ENCODE peak calls at places on chromosomes 4 and X, in five cellular contexts. R is endothelial cell of umbilical vein, Q is fibroblast of lung, M is MM.1S, B is bronchial epithelial cell. P is an unnamed sample.

GRCh38 chr4:57080781-57081650 is 29.2 kb downstream of the IGFBP7 start:
- DNase-seq in R (peak), Q (peak), M (no peak), B (peak), P (no peak)

GRCh38 chr4:24054910-24055309 is 165.1 kb upstream of the PPARGC1A start:
- DNase-seq in R (no peak), Q (no peak), M (no peak), B (peak), P (no peak)

GRCh38 chrX:17473021-17473420 is 98.0 kb downstream of the NHS start:
- DNase-seq in R (no peak), Q (no peak), M (no peak), B (no peak), P (no peak)

GRCh38 chrX:47452112-47452511 is 30.9 kb downstream of the ZNF41 start:
- DNase-seq in R (no peak), Q (no peak), M (no peak), B (no peak), P (no peak)

GRCh38 chr4:53015681-53016080 is 153.6 kb downstream of the RASL11B start:
- DNase-seq in R (peak), Q (peak), M (no peak), B (peak), P (no peak)

GRCh38 chr4:146545102-146545501 is 23.4 kb upstream of the SLC10A7 start:
- DNase-seq in R (peak), Q (peak), M (peak), B (peak), P (peak)

GRCh38 chr4:139472761-139473335 is 18.9 kb downstream of the RAB33B start:
- DNase-seq in R (no peak), Q (no peak), M (no peak), B (no peak), P (no peak)

GRCh38 chrX:74613350-74614192 is 853 bp downstream of the RLIM start:
- DNase-seq in R (peak), Q (peak), M (no peak), B (peak), P (no peak)

GRCh38 chr4:2079926-2080325 is 20.8 kb downstream of the NAT8L start:
- DNase-seq in R (no peak), Q (no peak), M (no peak), B (no peak), P (peak)

GRCh38 chrX:136210243-136210642 is 41.0 kb downstream of the MAP7D3 start:
- DNase-seq in R (no peak), Q (no peak), M (no peak), B (no peak), P (no peak)

GRCh38 chrX:23792861-23793553 is 10.0 kb downstream of the SAT1 start:
- DNase-seq in R (peak), Q (no peak), M (no peak), B (no peak), P (no peak)

GRCh38 chr4:26568446-26568994 is 15.4 kb upstream of the TBC1D19 start:
- DNase-seq in R (peak), Q (peak), M (no peak), B (peak), P (no peak)

GRCh38 chr4:109912706-109913621 is at the start of gene EGF:
- DNase-seq in R (no peak), Q (peak), M (no peak), B (peak), P (no peak)

GRCh38 chr4:88456757-88457306 is at the start of gene HERC5:
- DNase-seq in R (peak), Q (peak), M (peak), B (peak), P (peak)

GRCh38 chrX:40209951-40210617 is 112.3 kb upstream of the BCOR start:
- DNase-seq in R (no peak), Q (peak), M (no peak), B (peak), P (no peak)

GRCh38 chr4:6193399-6193798 is 7.0 kb downstream of the JAKMIP1 start:
- DNase-seq in R (no peak), Q (no peak), M (no peak), B (no peak), P (no peak)
- TF ChIP-seq CTCF in R (no peak), Q (no peak), M (no peak), B (no peak), P (no peak)

GRCh38 chrX:139831689-139832456 is 101.0 kb downstream of the ATP11C start:
- DNase-seq in R (peak), Q (peak), M (peak), B (peak), P (no peak)
- TF ChIP-seq CTCF in R (no peak), Q (no peak), M (no peak), B (no peak), P (no peak)

GRCh38 chrX:54745676-54746075 is 52.4 kb downstream of the ITIH6 start:
- DNase-seq in R (no peak), Q (no peak), M (no peak), B (no peak), P (no peak)

GRCh38 chrX:54748626-54749025 is 49.4 kb downstream of the ITIH6 start:
- DNase-seq in R (no peak), Q (no peak), M (no peak), B (no peak), P (no peak)

GRCh38 chrX:54747713-54748393 is 50.2 kb downstream of the ITIH6 start:
- DNase-seq in R (no peak), Q (no peak), M (no peak), B (no peak), P (no peak)

GRCh38 chrX:54746928-54747327 is 51.1 kb downstream of the ITIH6 start:
- DNase-seq in R (no peak), Q (no peak), M (no peak), B (no peak), P (no peak)
- TF ChIP-seq CTCF in R (no peak), Q (no peak), M (no peak), B (no peak), P (no peak)

GRCh38 chr4:74110670-74111069 is 11.7 kb upstream of the CXCL2 start:
- DNase-seq in R (no peak), Q (no peak), M (no peak), B (no peak), P (no peak)

GRCh38 chr4:74111576-74111975 is 12.6 kb upstream of the CXCL2 start:
- DNase-seq in R (no peak), Q (no peak), M (no peak), B (no peak), P (no peak)

GRCh38 chr4:74109894-74110605 is 11.1 kb upstream of the CXCL2 start:
- DNase-seq in R (no peak), Q (peak), M (no peak), B (peak), P (no peak)

GRCh38 chr4:74112399-74113090 is 13.6 kb upstream of the CXCL2 start:
- DNase-seq in R (peak), Q (peak), M (no peak), B (peak), P (no peak)

DNA sequence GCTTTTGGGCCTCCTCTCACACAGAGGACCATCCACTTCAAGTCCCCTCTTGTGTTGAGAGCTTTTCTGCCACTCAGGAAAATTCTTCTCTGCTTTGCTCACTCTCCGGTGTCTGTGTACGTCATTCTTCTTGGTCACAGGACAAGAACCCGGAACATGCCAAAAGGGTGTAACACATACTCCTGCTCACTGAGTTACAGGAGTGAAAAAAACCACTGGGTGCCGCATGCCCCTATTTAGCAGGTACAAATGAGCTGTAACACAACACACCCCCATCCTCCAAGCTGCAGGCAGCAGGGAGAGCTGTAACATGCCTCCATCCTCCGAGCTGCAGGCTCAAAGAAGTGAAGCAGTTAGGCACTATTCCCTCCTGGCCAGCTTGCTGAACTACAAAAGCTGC is 13.0 kb upstream of the CXCL2 start:
- DNase-seq in R (peak), Q (peak), M (no peak), B (peak), P (no peak)
- TF ChIP-seq CTCF in R (no peak), Q (no peak), M (no peak), B (no peak), P (no peak)

GRCh38 chr4:9771069-9771468 is 10.4 kb upstream of the DRD5 start:
- DNase-seq in R (no peak), Q (no peak), M (no peak), B (peak), P (no peak)

GRCh38 chr4:9773464-9773863 is 8.0 kb upstream of the DRD5 start:
- DNase-seq in R (no peak), Q (no peak), M (no peak), B (no peak), P (no peak)
- TF ChIP-seq CTCF in R (no peak), Q (no peak), M (no peak), B (no peak), P (no peak)

GRCh38 chr4:38669233-38669632 is 5.2 kb downstream of the KLF3 start:
- DNase-seq in R (peak), Q (peak), M (no peak), B (no peak), P (no peak)

GRCh38 chr4:38668203-38668602 is 4.2 kb downstream of the KLF3 start:
- DNase-seq in R (no peak), Q (no peak), M (no peak), B (no peak), P (no peak)

GRCh38 chr4:38664704-38665401 is 854 bp downstream of the KLF3 start:
- DNase-seq in R (peak), Q (peak), M (peak), B (no peak), P (peak)

GRCh38 chr4:38665846-38666490 is 2.0 kb downstream of the KLF3 start:
- DNase-seq in R (peak), Q (no peak), M (no peak), B (no peak), P (no peak)

GRCh38 chr4:38667005-38667771 is 3.2 kb downstream of the KLF3 start:
- DNase-seq in R (peak), Q (peak), M (peak), B (peak), P (no peak)
- TF ChIP-seq CTCF in R (no peak), Q (no peak), M (no peak), B (no peak), P (no peak)

GRCh38 chr4:168183717-168184571 is 91.6 kb downstream of the ANXA10 start:
- DNase-seq in R (peak), Q (peak), M (peak), B (peak), P (peak)
- TF ChIP-seq CTCF in R (peak), Q (peak), M (peak), B (peak), P (no peak)

DNA sequence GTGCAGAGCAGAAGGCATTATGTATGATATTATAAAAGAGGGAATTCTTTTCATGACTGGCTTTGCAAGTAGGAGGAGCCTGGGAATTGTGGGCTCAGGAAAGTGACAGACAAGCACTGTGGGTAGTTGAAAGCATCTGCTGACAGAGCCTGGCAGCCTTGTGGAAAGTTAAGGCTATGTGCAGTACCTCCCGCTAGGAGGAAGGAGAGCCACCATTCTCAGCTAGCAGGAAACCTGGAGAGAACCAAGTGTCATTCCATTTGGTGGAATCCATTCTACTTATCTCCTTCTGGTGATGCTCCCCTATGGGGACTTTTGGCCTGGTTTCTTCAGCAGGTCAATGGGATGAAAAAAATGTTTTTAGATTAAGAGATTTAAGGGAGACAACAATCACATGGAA is 81.8 kb downstream of the ASB9 start:
- DNase-seq in R (no peak), Q (no peak), M (no peak), B (no peak), P (no peak)
- TF ChIP-seq CTCF in R (no peak), Q (no peak), M (no peak), B (no peak), P (no peak)

GRCh38 chrX:100687546-100687945 is 43.5 kb downstream of the SRPX2 start:
- DNase-seq in R (no peak), Q (no peak), M (no peak), B (no peak), P (peak)

GRCh38 chrX:100685284-100685996 is 41.4 kb downstream of the SRPX2 start:
- DNase-seq in R (peak), Q (peak), M (peak), B (peak), P (peak)

GRCh38 chrX:100687128-100687527 is 43.1 kb downstream of the SRPX2 start:
- DNase-seq in R (no peak), Q (no peak), M (peak), B (no peak), P (no peak)

GRCh38 chrX:100682939-100683338 is 38.9 kb downstream of the SRPX2 start:
- DNase-seq in R (no peak), Q (no peak), M (no peak), B (no peak), P (no peak)

DNA sequence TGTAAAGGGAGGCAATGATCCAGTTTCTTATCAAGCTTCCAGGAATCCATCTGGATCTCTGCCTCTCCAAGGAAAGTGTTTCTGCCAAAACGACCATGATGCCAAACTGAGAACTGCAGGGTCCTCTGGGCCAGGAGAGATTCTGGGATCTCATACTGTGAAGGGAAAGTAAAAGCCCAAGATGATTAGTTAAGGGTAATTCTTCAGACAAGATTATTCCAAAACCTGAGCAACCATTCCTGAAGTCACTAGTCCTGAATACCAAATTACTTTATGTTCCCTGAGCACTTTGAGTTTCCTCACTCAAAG is 42.0 kb downstream of the SRPX2 start:
- DNase-seq in R (no peak), Q (no peak), M (no peak), B (no peak), P (no peak)
- TF ChIP-seq CTCF in R (no peak), Q (no peak), M (no peak), B (no peak), P (no peak)